ENCODE peak calls at places on chromosomes 2 and 18, in seven cellular contexts. H is activated CD8-positive, alpha-beta memory T cell treated with anti-CD3 and anti-CD28 coated beads for 48 hours; F is kidney epithelial cell; U is stimulated activated CD8-positive, alpha-beta memory T cell treated with anti-CD3 and anti-CD28 coated beads, Interleukin-7, amount 100 ng/mL, for 1 hour; P is IMR-90; E is AG08396; Q is caudate nucleus. Z is an unnamed sample.

GRCh38 chr2:36478332-36478738 is 119.6 kb downstream of the FEZ2 start:
- DNase-seq in U (no peak), H (no peak), F (no peak), Q (no peak), E (peak; percentile 30), P (peak; percentile 96), Z (peak; percentile 61)

GRCh38 chr2:203623104-203623503 is 83.3 kb upstream of the CD28 start:
- DNase-seq in Q (no peak), U (no peak), P (peak; percentile 98), F (peak; percentile 63), E (peak; percentile 77), H (no peak), Z (peak; percentile 58)

GRCh38 chr2:109166811-109167210 is 37.8 kb downstream of the SH3RF3 start:
- DNase-seq in H (no peak), U (no peak), P (peak; percentile 62), E (no peak), Q (no peak), F (no peak), Z (no peak)

GRCh38 chr18:11873670-11874340 is 22.6 kb downstream of the CHMP1B start:
- DNase-seq in P (no peak), F (no peak), U (no peak), E (no peak), H (no peak), Q (no peak), Z (no peak)

GRCh38 chr18:44324361-44324760 is 356.3 kb upstream of the SETBP1 start:
- DNase-seq in E (no peak), P (no peak), Q (no peak), H (no peak), F (no peak), U (no peak), Z (no peak)

GRCh38 chr18:31680836-31681568 is 3.4 kb downstream of the B4GALT6 start:
- DNase-seq in Q (no peak), E (no peak), H (no peak), P (no peak), F (no peak), U (no peak), Z (peak; percentile 43)

GRCh38 chr2:383173-383572 is 95.3 kb upstream of the ALKAL2 start:
- DNase-seq in E (no peak), H (no peak), Q (no peak), U (no peak), P (no peak), F (no peak), Z (no peak)

GRCh38 chr2:238143239-238143951 is 4.9 kb downstream of the KLHL30 start:
- DNase-seq in E (peak; percentile 85), H (no peak), Q (no peak), P (peak; percentile 47), F (peak; percentile 75), U (no peak), Z (no peak)

GRCh38 chr2:201883559-201883958 is 77.2 kb downstream of the CDK15 start:
- DNase-seq in H (no peak), U (no peak), Q (no peak), P (no peak), E (no peak), F (no peak), Z (no peak)

GRCh38 chr2:46806526-46806925 is 109.1 kb downstream of the MCFD2 start:
- DNase-seq in H (no peak), Q (no peak), E (no peak), F (no peak), P (peak; percentile 85), U (no peak), Z (no peak)

GRCh38 chr2:172643142-172643541 is 87.3 kb downstream of the PDK1 start:
- DNase-seq in H (no peak), F (no peak), Q (no peak), P (peak; percentile 93), U (no peak), E (peak; percentile 43), Z (no peak)

GRCh38 chr2:225668606-225669266 is 269.2 kb downstream of the NYAP2 start:
- DNase-seq in F (peak; percentile 31), H (no peak), Q (no peak), P (peak; percentile 81), U (no peak), E (peak; percentile 43), Z (peak; percentile 68)

GRCh38 chr18:12231986-12232385 is 22.2 kb upstream of the CIDEA start:
- DNase-seq in F (no peak), E (no peak), P (no peak), H (no peak), Q (no peak), U (no peak), Z (no peak)

GRCh38 chr2:121018136-121019057 is 266.6 kb downstream of the TFCP2L1 start:
- DNase-seq in Q (no peak), U (no peak), E (peak; percentile 34), H (no peak), P (peak; percentile 34), F (peak; percentile 2), Z (no peak)

GRCh38 chr2:133414486-133415209 is 153.6 kb downstream of the NCKAP5 start:
- DNase-seq in F (no peak), Q (no peak), U (no peak), H (no peak), E (peak; percentile 32), P (peak; percentile 82), Z (no peak)

GRCh38 chr2:171319164-171319810 is 114.5 kb downstream of the METTL8 start:
- DNase-seq in H (peak; percentile 14), E (no peak), U (no peak), Q (peak; percentile 20), P (peak; percentile 68), F (no peak), Z (no peak)